ENCODE peak calls at places on chromosome 9, in eight cellular contexts. Q, O, M, R, U, K, E and Y are unnamed samples.

GRCh38 chr9:16673171-16673570 is 197.3 kb downstream of the BNC2 start:
- DNase-seq in Q (no peak), O (no peak), M (no peak), R (no peak), U (no peak), K (no peak), E (no peak), Y (no peak)

GRCh38 chr9:136545065-136545965 is 533 bp downstream of the NOTCH1 start:
- DNase-seq in Q (peak; percentile 54), O (peak; percentile 26), M (no peak), R (no peak), U (no peak), K (no peak), E (no peak), Y (peak; percentile 54)

GRCh38 chr9:14361074-14361473 is 47.1 kb upstream of the NFIB start:
- DNase-seq in Q (no peak), O (no peak), M (no peak), R (no peak), U (no peak), K (no peak), E (no peak), Y (no peak)

GRCh38 chr9:121648799-121649198 is 2.6 kb upstream of the DAB2IP start:
- DNase-seq in Q (no peak), O (no peak), M (no peak), R (no peak), U (no peak), K (no peak), E (no peak), Y (no peak)

GRCh38 chr9:35616681-35617459 is 1.3 kb downstream of the CD72 start:
- DNase-seq in Q (peak; percentile 63), O (peak; percentile 45), M (peak; percentile 62), R (no peak), U (peak; percentile 75), K (peak; percentile 55), E (peak; percentile 51), Y (peak; percentile 58)

GRCh38 chr9:116275418-116276295 is 122.1 kb downstream of the PAPPA start:
- DNase-seq in Q (no peak), O (no peak), M (no peak), R (no peak), U (peak; percentile 81), K (no peak), E (no peak), Y (no peak)

GRCh38 chr9:98445576-98445975 is 190.1 kb upstream of the TBC1D2 start:
- DNase-seq in Q (no peak), O (no peak), M (no peak), R (no peak), U (no peak), K (no peak), E (no peak), Y (no peak)

GRCh38 chr9:87422999-87423398 is 74.7 kb upstream of the DAPK1 start:
- DNase-seq in Q (no peak), O (no peak), M (peak; percentile 54), R (no peak), U (peak; percentile 22), K (peak; percentile 31), E (no peak), Y (no peak)

GRCh38 chr9:79671558-79671957 is 99.8 kb downstream of the TLE4 start:
- DNase-seq in Q (no peak), O (no peak), M (no peak), R (no peak), U (no peak), K (no peak), E (peak; percentile 83), Y (no peak)

GRCh38 chr9:113999256-114000062 is 78.6 kb downstream of the AMBP start:
- DNase-seq in Q (no peak), O (no peak), M (no peak), R (no peak), U (no peak), K (peak; percentile 27), E (no peak), Y (no peak)

GRCh38 chr9:33734911-33735310 is 60.5 kb upstream of the PRSS3 start:
- DNase-seq in Q (no peak), O (no peak), M (no peak), R (no peak), U (peak; percentile 15), K (no peak), E (peak; percentile 63), Y (no peak)

GRCh38 chr9:34512131-34513078 is 10.4 kb downstream of the ENHO start:
- DNase-seq in Q (no peak), O (no peak), M (no peak), R (peak; percentile 81), U (no peak), K (no peak), E (no peak), Y (no peak)